ENCODE peak calls at places on chromosomes 12 and 14, in seven cellular contexts. K is GM23248; W is heart left ventricle; T is stomach; Q is effector memory CD4-positive, alpha-beta T cell; R is body of pancreas; L is A549. U is an unnamed sample.

GRCh38 chr12:132137483-132138125 is 6.5 kb downstream of the DDX51 start:
- DNase-seq in R (no peak), W (no peak), K (no peak), Q (no peak), L (no peak), T (no peak), U (no peak)

GRCh38 chr12:24911284-24911791 is 37.6 kb downstream of the BCAT1 start:
- DNase-seq in Q (no peak), W (no peak), K (peak; percentile 85), L (peak; percentile 25), T (no peak), R (no peak), U (no peak)

GRCh38 chr12:104219361-104219892 is 3.8 kb downstream of the TXNRD1 start:
- DNase-seq in K (peak; percentile 97), R (no peak), W (peak; percentile 10), T (no peak), Q (no peak), L (peak; percentile 99), U (no peak)

GRCh38 chr12:58314610-58315009 is 373.2 kb downstream of the ATP23 start:
- DNase-seq in R (no peak), L (no peak), T (no peak), W (no peak), Q (no peak), K (peak; percentile 82), U (no peak)

GRCh38 chr14:101462726-101463565 is 98.3 kb upstream of the DIO3 start:
- DNase-seq in W (no peak), R (no peak), L (no peak), K (no peak), Q (no peak), T (peak; percentile 18), U (no peak)

GRCh38 chr12:130970908-130971233 is 17.2 kb downstream of the ADGRD1 start:
- DNase-seq in L (no peak), K (no peak), W (no peak), T (no peak), Q (no peak), R (no peak), U (no peak)

GRCh38 chr14:51398898-51399297 is 158.9 kb downstream of the TMX1 start:
- DNase-seq in T (no peak), W (no peak), K (peak; percentile 96), R (no peak), L (peak; percentile 91), Q (no peak), U (no peak)

GRCh38 chr12:11650279-11650696 is 814 bp downstream of the ETV6 start:
- DNase-seq in K (no peak), R (peak; percentile 53), T (no peak), Q (peak; percentile 11), L (no peak), W (peak; percentile 49), U (no peak)

GRCh38 chr12:43676183-43676813 is 82.3 kb downstream of the PUS7L start:
- DNase-seq in L (peak; percentile 67), T (no peak), Q (no peak), K (peak; percentile 24), W (no peak), R (peak; percentile 24), U (no peak)

GRCh38 chr14:57302883-57303282 is 34.1 kb downstream of the AP5M1 start:
- DNase-seq in Q (no peak), W (no peak), T (no peak), K (peak; percentile 10), R (no peak), L (no peak), U (no peak)

GRCh38 chr14:48584031-48584430 is 908.6 kb upstream of the MDGA2 start:
- DNase-seq in R (no peak), T (no peak), Q (no peak), K (peak; percentile 0), L (no peak), W (no peak), U (no peak)

GRCh38 chr12:98646165-98646764 is 1.2 kb downstream of the APAF1 start:
- DNase-seq in W (no peak), T (no peak), Q (no peak), K (peak; percentile 63), R (no peak), L (peak; percentile 33), U (no peak)

GRCh38 chr12:122228092-122228491 is 2.2 kb upstream of the DIABLO start:
- DNase-seq in K (no peak), R (no peak), W (no peak), L (no peak), Q (no peak), T (no peak), U (no peak)

GRCh38 chr12:128055567-128055966 is 211.4 kb upstream of the TMEM132C start:
- DNase-seq in L (no peak), W (no peak), K (no peak), R (no peak), T (no peak), Q (no peak), U (no peak)

GRCh38 chr12:51362307-51362706 is 15.8 kb upstream of the CELA1 start:
- DNase-seq in Q (no peak), T (no peak), R (peak; percentile 19), K (no peak), W (no peak), L (no peak), U (no peak)

GRCh38 chr12:49843411-49843810 is 505 bp upstream of the BCDIN3D start:
- DNase-seq in Q (no peak), R (no peak), W (no peak), K (no peak), L (no peak), T (no peak), U (no peak)

GRCh38 chr12:49842519-49843352 is at the start of gene BCDIN3D:
- DNase-seq in Q (peak; percentile 88), K (peak; percentile 98), R (peak; percentile 94), L (peak; percentile 94), W (peak; percentile 91), T (peak; percentile 94), U (peak; percentile 91)

GRCh38 chr12:49847161-49847560 is 4.3 kb upstream of the BCDIN3D start:
- DNase-seq in R (no peak), L (no peak), T (no peak), K (no peak), Q (no peak), W (no peak), U (no peak)

GRCh38 chr12:49843871-49844437 is 1.0 kb upstream of the BCDIN3D start:
- DNase-seq in L (no peak), T (no peak), R (no peak), K (peak; percentile 36), Q (no peak), W (no peak), U (no peak)

DNA sequence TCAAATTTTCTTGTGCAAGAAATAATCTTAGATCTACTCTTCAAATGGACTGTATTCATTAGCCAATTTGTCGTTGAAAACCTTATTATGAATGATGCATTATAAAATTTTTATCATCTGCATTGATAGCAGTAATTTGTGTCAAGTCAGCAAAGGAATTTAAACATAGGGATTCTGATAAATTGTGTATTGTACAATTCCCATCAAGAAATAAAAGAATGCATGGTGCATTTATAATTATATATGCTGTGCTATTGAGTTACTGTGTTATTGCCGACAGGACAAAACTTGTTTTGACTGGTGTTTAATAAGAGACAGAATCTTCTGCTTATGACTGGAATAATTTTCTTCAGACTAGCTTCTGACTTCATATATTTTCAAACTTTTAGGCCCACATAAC is 3.1 kb upstream of the BCDIN3D start:
- DNase-seq in K (no peak), Q (no peak), L (no peak), W (no peak), T (no peak), R (no peak), U (no peak)
- H3K4me1 ChIP-seq in K (peaks cover 15% of the 10 kb centered on the region), Q (peaks cover 14% of the 10 kb centered on the region), L (peaks cover 13% of the 10 kb centered on the region), W (peaks cover 15% of the 10 kb centered on the region), T (peaks cover 20% of the 10 kb centered on the region), R (peaks cover 15% of the 10 kb centered on the region), U (peaks cover 25% of the 10 kb centered on the region)

GRCh38 chr14:65226824-65227604 is 124.7 kb upstream of the MAX start:
- DNase-seq in L (peak; percentile 80), T (peak; percentile 79), Q (no peak), R (peak; percentile 84), K (peak; percentile 79), W (no peak), U (no peak)
- H3K4me1 ChIP-seq in L (peaks cover 46% of the 10 kb centered on the region), T (peaks cover 80% of the 10 kb centered on the region), Q (peaks cover 33% of the 10 kb centered on the region), R (peaks cover 92% of the 10 kb centered on the region), K (peaks cover 47% of the 10 kb centered on the region), W (peaks cover 23% of the 10 kb centered on the region), U (peaks cover 13% of the 10 kb centered on the region)

DNA sequence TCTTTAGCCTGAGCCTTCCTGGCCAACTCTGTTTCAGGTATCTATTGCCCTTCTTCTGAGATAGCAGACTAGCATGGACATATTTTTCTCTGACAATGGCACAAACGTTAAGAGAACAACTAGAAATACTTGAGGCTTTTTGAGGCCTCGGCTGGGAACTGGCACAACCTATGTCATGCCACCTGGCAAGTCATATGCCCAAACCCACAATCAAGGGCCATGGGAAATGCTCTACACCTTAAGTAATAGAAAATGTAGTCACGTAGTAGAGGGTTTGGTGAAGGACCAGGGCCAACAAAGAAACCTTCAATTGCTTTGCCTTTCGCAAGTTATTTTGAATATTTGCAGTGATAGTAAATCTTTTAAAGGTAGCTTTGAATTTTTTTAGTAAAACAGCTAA is 325.4 kb downstream of the ZFP36L1 start:
- DNase-seq in T (no peak), K (no peak), L (no peak), R (peak; percentile 43), Q (no peak), W (no peak), U (no peak)
- H3K4me1 ChIP-seq in T (peaks cover 41% of the 10 kb centered on the region), K (peaks cover 61% of the 10 kb centered on the region), L (peaks cover 84% of the 10 kb centered on the region), R (peaks cover 72% of the 10 kb centered on the region), Q (peaks cover 7% of the 10 kb centered on the region), W (peaks cover 7% of the 10 kb centered on the region), U (peaks cover 11% of the 10 kb centered on the region)

GRCh38 chr14:54488646-54489317 is at the start of gene GMFB:
- DNase-seq in T (peak; percentile 93), R (peak; percentile 93), K (peak; percentile 97), Q (peak; percentile 85), W (peak; percentile 95), L (peak; percentile 94), U (peak; percentile 85)

GRCh38 chr14:54487771-54488170 is 1.0 kb downstream of the GMFB start:
- DNase-seq in T (no peak), L (peak; percentile 53), W (no peak), Q (no peak), R (no peak), K (peak; percentile 68), U (no peak)

GRCh38 chr14:54486685-54487084 is 2.1 kb downstream of the GMFB start:
- DNase-seq in W (no peak), K (no peak), L (no peak), Q (no peak), R (no peak), T (no peak), U (no peak)

GRCh38 chr14:54489318-54489683 is 521 bp upstream of the GMFB start:
- DNase-seq in R (no peak), T (no peak), K (no peak), L (no peak), Q (no peak), W (no peak), U (no peak)

DNA sequence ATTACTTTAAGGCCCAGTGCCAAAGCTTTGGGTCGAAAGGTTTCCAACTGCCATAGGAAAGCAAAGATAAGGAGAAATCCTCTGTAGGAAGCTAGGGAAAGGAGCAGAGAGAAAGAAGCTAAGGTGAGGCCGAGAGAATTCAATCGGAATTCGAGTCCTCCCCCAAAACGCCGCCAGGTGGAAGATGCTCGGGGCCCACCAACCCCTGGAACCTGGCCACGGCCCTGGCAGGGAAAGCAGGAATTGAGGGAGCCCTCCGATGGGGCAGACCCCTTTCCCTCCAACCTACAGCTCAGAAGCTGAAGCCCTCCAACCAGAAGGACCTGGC is 498 bp downstream of the GMFB start:
- DNase-seq in W (no peak), Q (no peak), L (no peak), K (no peak), T (no peak), R (no peak), U (no peak)
- H3K4me1 ChIP-seq in W (peaks cover 27% of the 10 kb centered on the region), Q (peaks cover 11% of the 10 kb centered on the region), L (peaks cover 31% of the 10 kb centered on the region), K (peaks cover 27% of the 10 kb centered on the region), T (peaks cover 54% of the 10 kb centered on the region), R (peaks cover 26% of the 10 kb centered on the region), U (peaks cover 38% of the 10 kb centered on the region)

GRCh38 chr12:46523863-46524770 is 151.5 kb upstream of the SLC38A2 start:
- DNase-seq in W (no peak), K (peak; percentile 98), Q (no peak), L (peak; percentile 96), T (no peak), R (no peak), U (no peak)
- H3K4me1 ChIP-seq in W (peaks cover 44% of the 10 kb centered on the region), K (peaks cover 40% of the 10 kb centered on the region), Q (peaks cover 10% of the 10 kb centered on the region), L (peaks cover 33% of the 10 kb centered on the region), T (peaks cover 38% of the 10 kb centered on the region), R (no peaks in the 10 kb centered on the region), U (peaks cover 23% of the 10 kb centered on the region)